ENCODE peak calls at places on chromosomes 16 and 17, in four cellular contexts. O, G, F and W are unnamed samples.

GRCh38 chr17:80212962-80213650 is 7.0 kb downstream of the SGSH start:
- DNase-seq in G (peak; percentile 38), F (no peak), O (no peak), W (no peak)

GRCh38 chr17:44912763-44913544 is 2.3 kb downstream of the GFAP start:
- DNase-seq in F (no peak), O (no peak), G (no peak), W (no peak)

GRCh38 chr17:13030459-13031305 is 12.9 kb upstream of the ELAC2 start:
- DNase-seq in O (peak; percentile 23), G (peak; percentile 66), F (peak; percentile 43), W (peak; percentile 74)

GRCh38 chr17:50051606-50052005 is 4.3 kb upstream of the ITGA3 start:
- DNase-seq in O (no peak), F (no peak), G (no peak), W (no peak)

GRCh38 chr16:55501549-55502322 is 7.1 kb upstream of the LPCAT2 start:
- DNase-seq in O (no peak), F (peak; percentile 11), G (peak; percentile 34), W (no peak)

GRCh38 chr17:49910094-49910857 is 58.7 kb upstream of the DLX4 start:
- DNase-seq in G (no peak), F (peak; percentile 11), O (no peak), W (peak; percentile 84)

GRCh38 chr16:82182237-82183003 is 12.4 kb upstream of the MPHOSPH6 start:
- DNase-seq in O (no peak), F (no peak), G (no peak), W (no peak)

GRCh38 chr16:27748868-27749546 is 199.1 kb downstream of the KATNIP start:
- DNase-seq in O (no peak), F (peak; percentile 78), G (peak; percentile 48), W (peak; percentile 88)

GRCh38 chr16:50012182-50012581 is 12.8 kb upstream of the CNEP1R1 start:
- DNase-seq in O (no peak), F (no peak), G (no peak), W (no peak)

GRCh38 chr17:65332375-65332774 is 195.2 kb downstream of the RGS9 start:
- DNase-seq in F (no peak), G (no peak), O (no peak), W (peak; percentile 16)

GRCh38 chr16:70380205-70380918 is 33.7 kb downstream of the DDX19A start:
- DNase-seq in G (peak; percentile 91), O (peak; percentile 49), F (peak; percentile 38), W (peak; percentile 70)

GRCh38 chr17:73522107-73522506 is 122.1 kb downstream of the SDK2 start:
- DNase-seq in O (no peak), G (no peak), F (no peak), W (no peak)

GRCh38 chr17:68820476-68820824 is 134.7 kb downstream of the ABCA8 start:
- DNase-seq in O (no peak), G (no peak), F (no peak), W (no peak)

GRCh38 chr16:1822801-1823200 is 3.8 kb downstream of the HAGH start:
- DNase-seq in G (no peak), F (no peak), O (no peak), W (no peak)

GRCh38 chr17:39573447-39574298 is 34.0 kb downstream of the NEUROD2 start:
- DNase-seq in O (no peak), G (peak; percentile 35), F (peak; percentile 53), W (peak; percentile 76)

GRCh38 chr16:47134550-47134949 is 9.2 kb downstream of the NETO2 start:
- DNase-seq in G (no peak), F (no peak), O (no peak), W (no peak)

GRCh38 chr17:15917439-15918027 is 27.4 kb upstream of the ADORA2B start:
- DNase-seq in O (no peak), F (no peak), G (no peak), W (no peak)

GRCh38 chr16:49560018-49560830 is 186.6 kb downstream of the C16orf78 start:
- DNase-seq in G (no peak), O (no peak), F (no peak), W (no peak)

GRCh38 chr16:51154271-51155171 is 3.5 kb upstream of the SALL1 start:
- DNase-seq in G (no peak), O (no peak), F (no peak), W (peak; percentile 25)

GRCh38 chr17:76367647-76368046 is 13.9 kb upstream of the PRPSAP1 start:
- DNase-seq in F (peak; percentile 81), G (no peak), O (no peak), W (no peak)

GRCh38 chr17:28174352-28175046 is 132.0 kb downstream of the NLK start:
- DNase-seq in F (peak; percentile 9), G (peak; percentile 37), O (no peak), W (no peak)

GRCh38 chr17:10003705-10004104 is 98.6 kb upstream of the RCVRN start:
- DNase-seq in F (no peak), G (no peak), O (no peak), W (no peak)

GRCh38 chr17:18319604-18320256 is 4.6 kb downstream of the SMCR8 start:
- DNase-seq in F (peak; percentile 31), G (peak; percentile 70), O (no peak), W (peak; percentile 76)

GRCh38 chr16:73669535-73670274 is 621.8 kb upstream of the ZFHX3 start:
- DNase-seq in O (no peak), G (no peak), F (no peak), W (no peak)

GRCh38 chr17:20127660-20128413 is 118.7 kb downstream of the SPECC1 start:
- DNase-seq in F (no peak), G (no peak), O (no peak), W (peak; percentile 16)

GRCh38 chr16:50371936-50372595 is 3.3 kb upstream of the BRD7 start:
- DNase-seq in G (peak; percentile 25), O (no peak), F (no peak), W (peak; percentile 63)

GRCh38 chr17:76996741-76997694 is 128.8 kb downstream of the MGAT5B start:
- DNase-seq in F (no peak), G (peak; percentile 6), O (no peak), W (no peak)

GRCh38 chr16:27430923-27431484 is 29.0 kb downstream of the IL21R start:
- DNase-seq in F (no peak), O (no peak), G (peak; percentile 51), W (no peak)

GRCh38 chr16:49876716-49877129 is 20.8 kb upstream of the ZNF423 start:
- DNase-seq in G (peak; percentile 65), F (peak; percentile 45), O (no peak), W (peak; percentile 86)

GRCh38 chr17:81064746-81065475 is 30.0 kb downstream of the BAIAP2 start:
- DNase-seq in O (no peak), G (no peak), F (no peak), W (peak; percentile 75)

GRCh38 chr17:29615048-29615385 is 7.7 kb downstream of the CORO6 start:
- DNase-seq in O (peak; percentile 60), G (peak; percentile 62), F (peak; percentile 47), W (no peak)
- H3K4me3 ChIP-seq in O (peak overlapping the region; percentile 72), G (peak overlapping the region; percentile 21), F (no peak overlapping the region), W (no peak overlapping the region)

GRCh38 chr17:62653831-62654829 is 26.7 kb downstream of the MRC2 start:
- DNase-seq in G (peak; percentile 30), O (no peak), F (no peak), W (peak; percentile 42)
- H3K4me3 ChIP-seq in G (no peak overlapping the region), O (peak overlapping the region; percentile 60), F (no peak overlapping the region), W (no peak overlapping the region)

GRCh38 chr16:7303014-7303676 is 29.5 kb upstream of the RBFOX1 start:
- DNase-seq in O (no peak), G (no peak), F (no peak), W (peak; percentile 19)
- H3K4me3 ChIP-seq in O (no peak overlapping the region), G (no peak overlapping the region), F (no peak overlapping the region), W (peak overlapping the region; percentile 20)

GRCh38 chr17:34776454-34776853 is 184.8 kb downstream of the CCT6B start:
- DNase-seq in O (no peak), G (no peak), F (no peak), W (no peak)
- H3K4me3 ChIP-seq in O (no peak overlapping the region), G (no peak overlapping the region), F (no peak overlapping the region), W (no peak overlapping the region)

DNA sequence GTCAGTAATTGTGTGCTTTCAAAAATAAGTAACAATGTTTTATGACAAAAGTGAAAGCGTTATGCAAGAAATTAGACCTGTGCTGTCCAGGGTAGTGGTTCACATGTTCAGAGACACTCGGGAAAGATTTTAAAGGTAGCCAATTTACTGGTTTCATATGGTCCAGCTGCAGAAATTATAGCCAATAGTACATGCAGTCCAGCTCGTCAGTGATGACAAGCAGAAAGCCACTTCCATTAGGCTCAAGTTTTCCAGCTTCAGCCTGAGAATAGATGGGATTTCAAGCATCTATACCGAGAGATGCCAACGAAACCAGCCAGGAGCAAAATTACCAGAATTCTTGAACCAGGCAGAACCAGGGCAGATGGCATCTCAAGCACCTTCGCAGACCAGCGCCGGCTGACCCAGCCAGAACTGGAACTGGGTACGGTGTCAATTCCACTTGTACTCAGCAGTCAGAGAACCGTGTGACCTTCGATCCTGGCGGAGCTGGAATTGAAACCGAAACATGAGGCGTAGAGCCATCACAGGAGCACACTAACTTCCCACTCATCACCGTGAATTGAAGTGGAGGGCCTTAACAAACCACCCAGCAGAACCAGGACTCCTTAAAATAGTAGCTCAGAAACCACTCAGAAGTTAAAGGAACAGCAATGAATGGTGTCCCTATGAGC is 207.9 kb upstream of the HSBP1 start:
- DNase-seq in F (peak; percentile 80), O (no peak), G (no peak), W (no peak)
- H3K4me3 ChIP-seq in F (no peak overlapping the region), O (no peak overlapping the region), G (no peak overlapping the region), W (no peak overlapping the region)

DNA sequence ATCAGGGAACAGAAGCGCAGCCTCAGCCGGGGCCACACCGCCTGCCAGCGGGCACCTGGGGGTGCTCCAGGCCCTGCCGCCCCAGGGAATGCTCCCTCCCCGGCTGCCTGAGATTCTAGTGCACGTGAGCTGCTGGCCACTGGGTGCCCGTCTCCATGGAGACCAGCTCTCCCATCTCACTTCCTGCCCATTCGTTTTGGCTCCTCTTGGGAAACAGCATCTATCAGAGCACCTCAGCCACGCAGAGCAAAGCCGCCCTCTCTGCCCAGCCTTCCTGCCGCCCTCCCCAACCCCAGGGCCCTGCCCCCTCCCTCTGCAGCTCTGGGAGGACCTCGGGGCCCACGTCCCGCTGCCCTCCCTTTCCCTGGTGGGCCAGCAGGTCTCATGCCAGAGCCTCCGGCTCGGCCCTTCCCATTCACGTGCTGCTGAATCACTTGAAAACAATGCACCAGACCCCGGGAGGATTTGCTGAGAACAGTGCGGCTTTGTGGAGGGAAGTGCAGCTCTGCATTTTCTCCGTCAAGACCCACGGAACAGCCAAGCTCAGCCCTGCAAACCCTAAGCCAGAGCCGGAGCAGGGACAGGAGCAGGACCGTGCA is 19.4 kb downstream of the CEP295NL start:
- DNase-seq in G (peak; percentile 81), O (no peak), F (no peak), W (peak; percentile 90)
- H3K4me3 ChIP-seq in G (peak overlapping the region; percentile 50), O (no peak overlapping the region), F (no peak overlapping the region), W (no peak overlapping the region)